ENCODE peak calls at places on chromosome 18, in five cellular contexts. D is pancreas, R is caudate nucleus, Y is K562, H is upper lobe of right lung. N is an unnamed sample.

GRCh38 chr18:34297287-34297686 is 72.6 kb upstream of the NOL4 start:
- DNase-seq in Y (no peak), R (no peak), H (no peak), D (no peak), N (no peak)

GRCh38 chr18:36769611-36770314 is 59.0 kb downstream of the TPGS2 start:
- DNase-seq in H (no peak), R (no peak), D (peak), Y (peak), N (no peak)

GRCh38 chr18:5424903-5425302 is 118.9 kb downstream of the EPB41L3 start:
- DNase-seq in D (no peak), R (no peak), Y (no peak), H (no peak), N (no peak)

GRCh38 chr18:55475467-55475866 is 112.5 kb downstream of the TCF4 start:
- DNase-seq in H (no peak), R (no peak), Y (no peak), D (no peak), N (no peak)

GRCh38 chr18:48920408-48921038 is 30.2 kb downstream of the SMAD7 start:
- DNase-seq in R (no peak), H (no peak), D (no peak), Y (no peak), N (no peak)

GRCh38 chr18:65938592-65939372 is 188.0 kb downstream of the CDH7 start:
- DNase-seq in D (no peak), Y (no peak), H (no peak), R (no peak), N (no peak)

GRCh38 chr18:26357960-26358359 is 131.7 kb downstream of the TAF4B start:
- DNase-seq in D (no peak), H (no peak), Y (no peak), R (no peak), N (no peak)

GRCh38 chr18:48994044-48994651 is 43.4 kb upstream of the SMAD7 start:
- DNase-seq in R (no peak), D (no peak), H (no peak), Y (no peak), N (no peak)

GRCh38 chr18:40110455-40110854 is 1844.6 kb upstream of the PIK3C3 start:
- DNase-seq in D (no peak), H (no peak), R (no peak), Y (no peak), N (no peak)

GRCh38 chr18:79896746-79897145 is 54.7 kb downstream of the SLC66A2 start:
- DNase-seq in Y (no peak), H (no peak), R (no peak), D (no peak), N (no peak)

GRCh38 chr18:53567935-53568574 is 656.4 kb downstream of the MBD2 start:
- DNase-seq in R (no peak), H (no peak), D (no peak), Y (no peak), N (no peak)

GRCh38 chr18:75089748-75090327 is 119.1 kb downstream of the PTGR3 start:
- DNase-seq in Y (no peak), D (peak), H (no peak), R (no peak), N (no peak)

GRCh38 chr18:57107141-57107832 is 39.6 kb upstream of the BOD1L2 start:
- DNase-seq in R (no peak), D (no peak), Y (peak), H (no peak), N (no peak)

GRCh38 chr18:56447972-56448371 is 190.4 kb downstream of the TXNL1 start:
- DNase-seq in Y (no peak), H (no peak), R (no peak), D (no peak), N (no peak)

GRCh38 chr18:32768646-32769206 is 4.1 kb downstream of the KLHL14 start:
- DNase-seq in Y (no peak), H (no peak), D (no peak), R (no peak), N (no peak)

GRCh38 chr18:69523582-69523981 is 122.9 kb downstream of the DOK6 start:
- DNase-seq in R (no peak), H (no peak), D (no peak), Y (no peak), N (no peak)

GRCh38 chr18:48777737-48778111 is 173.0 kb downstream of the SMAD7 start:
- DNase-seq in R (no peak), D (no peak), Y (no peak), H (no peak), N (no peak)

GRCh38 chr18:5542393-5543035 is 1.3 kb downstream of the EPB41L3 start:
- DNase-seq in Y (no peak), R (no peak), D (no peak), H (peak), N (no peak)

GRCh38 chr18:74698881-74699280 is 101.2 kb downstream of the ZNF407 start:
- DNase-seq in H (no peak), Y (no peak), D (no peak), R (no peak), N (no peak)

GRCh38 chr18:36017232-36017631 is 44.8 kb downstream of the RMP24 start:
- DNase-seq in Y (no peak), H (no peak), D (no peak), R (no peak), N (no peak)

GRCh38 chr18:42095732-42096377 is 140.8 kb downstream of the PIK3C3 start:
- DNase-seq in H (no peak), D (no peak), Y (no peak), R (no peak), N (no peak)

GRCh38 chr18:38237796-38238195 is 672.2 kb upstream of the CELF4 start:
- DNase-seq in R (no peak), Y (no peak), H (no peak), D (no peak), N (no peak)

GRCh38 chr18:33849731-33850130 is 271.7 kb downstream of the ASXL3 start:
- DNase-seq in R (no peak), D (no peak), Y (no peak), H (no peak), N (no peak)

GRCh38 chr18:41370740-41371623 is 584.1 kb upstream of the PIK3C3 start:
- DNase-seq in Y (no peak), R (no peak), D (no peak), H (no peak), N (no peak)

GRCh38 chr18:42168487-42168886 is 213.5 kb downstream of the PIK3C3 start:
- DNase-seq in R (no peak), Y (no peak), H (no peak), D (no peak), N (no peak)

GRCh38 chr18:62523255-62523588 is 397 bp downstream of the ZCCHC2 start:
- DNase-seq in D (no peak), H (no peak), Y (no peak), R (no peak), N (no peak)
- H3K27ac ChIP-seq in D (peak), H (peak), Y (peak), R (peak), N (peak)

DNA sequence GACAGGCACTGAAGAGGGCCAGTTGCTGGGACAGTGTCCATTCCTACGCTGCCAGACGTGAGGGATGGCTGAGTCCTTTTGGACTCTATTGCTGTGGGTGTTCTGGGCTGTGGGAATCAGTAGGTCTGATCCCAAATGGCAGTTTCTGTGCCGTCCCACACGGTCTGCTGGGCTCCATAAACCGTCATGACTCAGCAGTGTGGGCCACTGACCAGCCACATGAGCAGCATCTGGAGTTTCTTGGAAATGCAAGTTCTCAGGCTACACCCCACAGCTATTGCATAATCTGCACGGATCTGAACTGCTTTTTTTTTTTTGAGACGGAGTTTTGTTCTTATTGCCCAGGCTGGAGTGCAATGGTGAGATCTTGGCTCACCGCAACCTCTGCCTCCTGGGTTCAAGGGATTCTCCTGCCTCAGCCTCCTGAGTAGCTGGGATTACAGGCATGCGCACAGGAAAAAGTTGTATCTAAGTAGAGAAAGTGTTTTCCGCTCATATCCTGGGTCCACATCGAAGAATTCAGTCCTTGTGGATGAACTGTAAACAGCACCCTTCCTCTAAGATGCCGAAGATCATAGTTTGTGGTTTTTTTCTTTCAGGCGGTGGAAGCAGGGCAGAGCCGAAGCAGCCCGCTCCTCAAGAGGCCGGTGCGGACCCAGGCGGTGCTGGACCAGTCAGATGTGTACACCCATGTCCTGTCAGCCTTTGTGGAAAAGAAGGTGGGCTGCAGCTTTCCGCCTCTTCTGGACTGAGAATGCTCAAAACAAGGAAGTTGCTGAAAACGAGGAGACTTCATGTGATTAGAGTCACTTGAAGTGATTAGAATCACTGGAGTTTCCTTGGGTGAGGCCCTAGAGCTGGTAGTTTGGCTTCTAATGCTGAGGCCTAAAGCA is 25.5 kb downstream of the RMC1 start:
- DNase-seq in H (peak), R (no peak), D (no peak), Y (peak), N (peak)
- H3K27ac ChIP-seq in H (peak), R (no peak), D (no peak), Y (peak), N (no peak)

GRCh38 chr18:50178601-50179000 is 16.3 kb downstream of the MYO5B start:
- DNase-seq in Y (no peak), R (no peak), D (no peak), H (no peak), N (no peak)
- H3K27ac ChIP-seq in Y (no peak), R (no peak), D (no peak), H (no peak), N (no peak)

DNA sequence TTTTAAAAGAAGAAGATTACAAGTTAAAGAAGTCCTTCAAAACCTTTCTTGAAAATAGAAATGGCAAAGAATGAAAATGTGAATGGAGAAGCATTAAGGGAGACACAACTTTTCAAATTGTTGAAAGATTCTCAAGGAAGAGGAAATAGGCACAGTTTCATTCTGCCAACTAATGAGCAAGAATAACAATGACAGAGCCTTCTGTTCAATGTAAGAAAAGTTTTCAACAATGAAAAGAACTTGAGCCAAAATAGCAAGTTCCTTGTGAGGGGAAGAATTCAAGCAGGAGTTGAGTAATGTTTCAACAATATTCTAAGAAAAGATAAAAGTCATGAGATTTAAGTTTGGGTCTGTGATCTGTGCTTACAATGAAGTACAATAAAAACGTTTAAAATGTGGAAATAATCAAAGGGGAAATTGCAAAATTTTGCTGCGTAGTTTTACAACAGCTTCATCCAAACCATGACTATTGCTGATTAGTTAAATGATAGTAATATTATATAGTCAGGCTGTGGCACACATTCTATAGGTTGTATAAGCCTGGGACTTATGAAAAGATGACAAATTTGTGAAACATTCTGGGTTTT is 122.6 kb downstream of the METTL4 start:
- DNase-seq in H (no peak), R (no peak), D (no peak), Y (no peak), N (no peak)
- H3K27ac ChIP-seq in H (no peak), R (no peak), D (no peak), Y (no peak), N (no peak)

GRCh38 chr18:3216987-3217386 is 2.8 kb downstream of the MYOM1 start:
- DNase-seq in H (no peak), D (no peak), R (no peak), Y (no peak), N (no peak)
- H3K27ac ChIP-seq in H (no peak), D (peak), R (no peak), Y (no peak), N (no peak)

DNA sequence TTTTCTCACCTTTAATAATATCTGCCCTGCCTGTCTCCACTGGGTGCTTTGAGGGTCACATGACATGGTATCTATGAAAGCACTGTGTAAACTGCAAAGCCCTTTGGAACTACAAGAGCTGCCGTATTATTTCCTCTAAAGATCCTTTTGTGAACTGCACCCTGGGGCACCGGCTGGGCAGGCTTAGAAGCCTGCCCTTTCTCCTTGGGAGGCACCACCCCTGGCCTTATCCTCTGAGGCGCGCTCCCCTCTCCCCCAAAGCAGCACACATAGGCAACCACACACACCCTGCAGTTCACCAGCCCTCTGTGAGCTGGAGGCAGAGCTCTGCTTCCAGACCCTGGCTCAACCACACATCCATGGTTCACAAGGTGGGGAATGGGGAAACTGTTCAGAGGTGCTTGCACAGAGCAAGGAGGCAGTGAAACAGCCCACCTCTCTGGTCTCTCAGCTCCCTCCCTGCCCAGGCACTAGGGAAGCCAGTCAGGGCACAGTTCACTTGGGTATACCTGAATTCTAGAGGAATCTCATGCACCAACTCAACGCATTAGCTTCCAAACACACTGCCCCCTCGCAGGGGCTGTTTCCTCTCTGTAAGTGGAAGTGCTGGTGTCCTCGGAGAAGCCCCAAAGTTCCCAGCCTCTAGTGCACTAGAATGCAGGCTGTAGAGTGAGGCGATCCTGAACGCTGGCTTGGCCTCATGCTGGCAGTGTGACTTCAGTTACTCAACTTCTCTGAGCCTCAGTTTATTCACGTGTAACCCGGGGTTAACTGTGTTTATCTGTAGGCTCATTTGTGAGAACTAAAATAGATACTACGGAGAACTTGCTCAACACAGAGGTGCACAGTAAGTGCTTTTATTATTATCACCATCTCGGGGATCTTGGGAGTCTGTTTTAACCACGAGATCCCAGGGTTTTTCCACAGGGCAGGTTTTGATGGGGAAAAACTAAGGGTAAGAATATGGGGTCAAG is 11.1 kb downstream of the SIGLEC15 start:
- DNase-seq in Y (no peak), D (no peak), H (no peak), R (no peak), N (no peak)
- H3K27ac ChIP-seq in Y (no peak), D (no peak), H (no peak), R (no peak), N (no peak)

DNA sequence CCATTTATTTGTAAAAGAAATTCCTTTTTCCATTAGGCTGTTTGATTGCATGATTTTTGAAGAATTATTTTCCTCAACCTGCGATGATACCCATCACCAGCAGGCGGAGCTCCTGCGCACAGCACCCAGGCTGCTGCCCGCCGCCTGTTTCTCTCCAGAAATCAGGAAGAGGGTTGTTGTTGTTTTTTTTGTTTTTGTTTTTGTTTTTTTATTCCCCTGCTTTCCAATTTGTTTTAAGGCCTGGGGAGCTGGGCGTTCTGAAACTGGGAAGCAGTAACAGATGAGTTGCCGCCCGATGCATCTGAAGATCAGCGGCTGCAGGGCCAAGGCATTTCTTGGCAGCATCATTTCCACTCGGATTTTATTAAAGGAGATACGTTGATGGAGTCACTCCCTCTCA is 132.1 kb downstream of the MBP start:
- DNase-seq in D (peak), H (no peak), R (peak), Y (peak), N (no peak)
- H3K27ac ChIP-seq in D (no peak), H (no peak), R (no peak), Y (no peak), N (no peak)

GRCh38 chr18:13577091-13577697 is 149.2 kb downstream of the FAM210A start:
- DNase-seq in D (no peak), R (no peak), Y (no peak), H (no peak), N (no peak)
- H3K27ac ChIP-seq in D (no peak), R (peak), Y (no peak), H (peak), N (peak)

DNA sequence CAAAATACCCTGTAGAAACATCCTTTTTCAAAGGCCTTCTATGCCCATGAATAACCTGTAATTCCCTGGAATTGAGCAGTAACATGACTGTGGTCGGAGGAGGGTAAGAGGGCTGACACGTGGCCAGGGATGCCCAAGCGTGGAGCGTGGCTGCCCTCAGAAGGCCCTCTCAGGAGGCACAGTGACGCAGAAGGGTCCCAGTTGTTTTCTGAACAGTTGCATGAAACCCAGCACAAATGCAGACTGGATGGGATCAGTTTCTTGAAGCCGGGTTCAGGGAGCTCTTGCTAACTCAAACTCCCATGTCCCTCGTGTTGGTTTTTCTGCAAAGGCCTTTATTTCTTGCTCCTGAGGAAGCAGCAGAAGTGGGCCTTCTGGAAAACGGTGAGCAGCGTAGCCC is 237.0 kb downstream of the ALPK2 start:
- DNase-seq in D (no peak), H (no peak), Y (no peak), R (no peak), N (no peak)
- H3K27ac ChIP-seq in D (no peak), H (no peak), Y (no peak), R (peak), N (no peak)

GRCh38 chr18:10168477-10168876 is 254.7 kb downstream of the VAPA start:
- DNase-seq in Y (no peak), H (no peak), R (no peak), D (no peak), N (no peak)

GRCh38 chr18:10167759-10168158 is 253.9 kb downstream of the VAPA start:
- DNase-seq in D (no peak), H (no peak), Y (no peak), R (no peak), N (no peak)

GRCh38 chr18:10169064-10169562 is 255.3 kb downstream of the VAPA start:
- DNase-seq in R (no peak), Y (no peak), H (no peak), D (no peak), N (no peak)

GRCh38 chr18:10166164-10166807 is 252.5 kb downstream of the VAPA start:
- DNase-seq in D (no peak), Y (no peak), H (no peak), R (no peak), N (no peak)

GRCh38 chr18:10170375-10170774 is 256.6 kb downstream of the VAPA start:
- DNase-seq in D (no peak), Y (no peak), H (no peak), R (no peak), N (no peak)
- H3K27ac ChIP-seq in D (no peak), Y (no peak), H (no peak), R (no peak), N (no peak)

N was measured in substantia nigra.